ENCODE peak calls at places on chromosomes 2 and 18, in six cellular contexts. G is activated CD8-positive, alpha-beta memory T cell treated with anti-CD3 and anti-CD28 coated beads, Interleukin-2, amount 10 ng/mL, durations not matched to agents 7 days and 5 days; A is effector memory CD8-positive, alpha-beta T cell; P is mucosa of gallbladder; I is activated effector memory CD4-positive, alpha-beta T cell treated with anti-CD3 and anti-CD28 coated beads, Interleukin-2, amount 50 U/mL, for 16 hours; M is hepatocyte. B is an unnamed sample.

GRCh38 chr2:23537991-23538390 is 153.0 kb downstream of the KLHL29 start:
- DNase-seq in G (no peak), A (no peak), P (no peak), I (no peak), M (no peak), B (no peak)

GRCh38 chr2:25972049-25972823 is 10.1 kb downstream of the KIF3C start:
- DNase-seq in G (no peak), A (no peak), P (no peak), I (no peak), M (no peak), B (no peak)

GRCh38 chr2:190481339-190481738 is 53.2 kb downstream of the NEMP2 start:
- DNase-seq in G (no peak), A (no peak), P (no peak), I (no peak), M (no peak), B (no peak)

GRCh38 chr2:37625156-37625555 is 46.3 kb downstream of the CDC42EP3 start:
- DNase-seq in G (no peak), A (no peak), P (no peak), I (no peak), M (no peak), B (no peak)

GRCh38 chr2:71620116-71620515 is 166.8 kb downstream of the DYSF start:
- DNase-seq in G (peak; percentile 19), A (no peak), P (peak; percentile 5), I (peak; percentile 24), M (no peak), B (no peak)

GRCh38 chr2:111057721-111058120 is 63.0 kb upstream of the BCL2L11 start:
- DNase-seq in G (no peak), A (no peak), P (no peak), I (no peak), M (peak; percentile 2), B (no peak)

GRCh38 chr2:55992465-55992864 is 68.9 kb upstream of the EFEMP1 start:
- DNase-seq in G (no peak), A (no peak), P (peak; percentile 29), I (no peak), M (peak; percentile 36), B (no peak)

GRCh38 chr2:138622606-138623005 is 121.0 kb downstream of the SPOPL start:
- DNase-seq in G (no peak), A (no peak), P (no peak), I (no peak), M (no peak), B (no peak)

GRCh38 chr2:179129574-179130238 is 79.8 kb upstream of the CCDC141 start:
- DNase-seq in G (no peak), A (no peak), P (no peak), I (no peak), M (peak; percentile 12), B (no peak)

GRCh38 chr18:46338761-46339160 is 234.6 kb downstream of the HAUS1 start:
- DNase-seq in G (peak; percentile 63), A (no peak), P (no peak), I (no peak), M (no peak), B (peak; percentile 56)

GRCh38 chr2:66364495-66364992 is 70.4 kb upstream of the MEIS1 start:
- DNase-seq in G (no peak), A (no peak), P (peak; percentile 23), I (no peak), M (peak; percentile 6), B (no peak)

GRCh38 chr2:168545439-168546082 is 89.5 kb downstream of the CERS6 start:
- DNase-seq in G (no peak), A (no peak), P (peak; percentile 27), I (no peak), M (peak; percentile 51), B (no peak)

GRCh38 chr2:169397697-169398096 is 35.4 kb upstream of the LRP2 start:
- DNase-seq in G (no peak), A (no peak), P (no peak), I (no peak), M (peak; percentile 29), B (no peak)

GRCh38 chr18:70781860-70782453 is 493.1 kb downstream of the SOCS6 start:
- DNase-seq in G (peak; percentile 46), A (no peak), P (peak; percentile 50), I (peak; percentile 78), M (peak; percentile 64), B (no peak)

GRCh38 chr2:145744541-145745386 is 1224.8 kb upstream of the ZEB2 start:
- DNase-seq in G (no peak), A (no peak), P (no peak), I (no peak), M (peak; percentile 27), B (no peak)

GRCh38 chr2:20585710-20586378 is 65.1 kb downstream of the HS1BP3 start:
- DNase-seq in G (no peak), A (no peak), P (no peak), I (peak; percentile 34), M (no peak), B (peak; percentile 45)

GRCh38 chr2:77834360-77835002 is 312.3 kb upstream of the LRRTM4 start:
- DNase-seq in G (no peak), A (no peak), P (no peak), I (no peak), M (no peak), B (no peak)

GRCh38 chr2:108936076-108936867 is 52.7 kb downstream of the EDAR start:
- DNase-seq in G (no peak), A (no peak), P (no peak), I (peak; percentile 41), M (no peak), B (no peak)

GRCh38 chr2:73291461-73292315 is 1.7 kb downstream of the EGR4 start:
- DNase-seq in G (no peak), A (no peak), P (no peak), I (no peak), M (no peak), B (no peak)

GRCh38 chr2:120269816-120270215 is 17.2 kb downstream of the RALB start:
- DNase-seq in G (no peak), A (no peak), P (no peak), I (no peak), M (no peak), B (no peak)

B was measured in upper lobe of right lung.